ENCODE peak calls at places on chromosome 9, in four cellular contexts. One of them, this sample, is unnamed.

GRCh38 chr9:96243798-96244197 is 58.2 kb downstream of the HSD17B3 start:
- DNase-seq in K562: no peak
- DNase-seq in HepG2: no peak
- DNase-seq in GM12891: no peak
- DNase-seq in this sample: no peak

GRCh38 chr9:83708515-83709158 is 879 bp upstream of the UBQLN1 start:
- DNase-seq in GM12891: peak; percentile 15
- DNase-seq in K562: peak; percentile 70
- DNase-seq in HepG2: peak; percentile 84
- DNase-seq in this sample: peak; percentile 75

GRCh38 chr9:133552236-133552635 is 17.7 kb downstream of the ADAMTSL2 start:
- DNase-seq in GM12891: no peak
- DNase-seq in K562: no peak
- DNase-seq in HepG2: no peak
- DNase-seq in this sample: no peak

GRCh38 chr9:94554439-94555331 is at the start of gene PCAT7:
- DNase-seq in HepG2: peak; percentile 84
- DNase-seq in K562: peak; percentile 72
- DNase-seq in GM12891: peak; percentile 65
- DNase-seq in this sample: peak; percentile 56

GRCh38 chr9:35650341-35651158 is at the start of gene SIT1:
- DNase-seq in HepG2: no peak
- DNase-seq in K562: no peak
- DNase-seq in GM12891: no peak
- DNase-seq in this sample: no peak

GRCh38 chr9:130172161-130172857 is at the start of gene NCS1:
- DNase-seq in GM12891: peak; percentile 66
- DNase-seq in HepG2: no peak
- DNase-seq in K562: peak; percentile 97
- DNase-seq in this sample: peak; percentile 99

GRCh38 chr9:36871606-36872005 is 162.5 kb downstream of the PAX5 start:
- DNase-seq in GM12891: no peak
- DNase-seq in HepG2: no peak
- DNase-seq in K562: no peak
- DNase-seq in this sample: no peak

GRCh38 chr9:118230319-118230718 is 526.1 kb downstream of the TLR4 start:
- DNase-seq in K562: no peak
- DNase-seq in GM12891: no peak
- DNase-seq in HepG2: no peak
- DNase-seq in this sample: peak; percentile 43

GRCh38 chr9:137945581-137945980 is 68.0 kb downstream of the CACNA1B start:
- DNase-seq in HepG2: no peak
- DNase-seq in K562: no peak
- DNase-seq in GM12891: no peak
- DNase-seq in this sample: no peak

GRCh38 chr9:124220551-124221451 is 36.9 kb upstream of the NEK6 start:
- DNase-seq in HepG2: peak; percentile 44
- DNase-seq in GM12891: no peak
- DNase-seq in K562: no peak
- DNase-seq in this sample: peak; percentile 33

GRCh38 chr9:127011772-127012171 is 97.2 kb downstream of the RALGPS1 start:
- DNase-seq in GM12891: no peak
- DNase-seq in K562: no peak
- DNase-seq in HepG2: no peak
- DNase-seq in this sample: no peak

GRCh38 chr9:127008076-127008475 is 93.5 kb downstream of the RALGPS1 start:
- DNase-seq in GM12891: no peak
- DNase-seq in HepG2: no peak
- DNase-seq in K562: no peak
- DNase-seq in this sample: no peak

GRCh38 chr9:127004946-127005769 is 90.6 kb downstream of the RALGPS1 start:
- DNase-seq in GM12891: peak; percentile 42
- DNase-seq in HepG2: no peak
- DNase-seq in K562: no peak
- DNase-seq in this sample: no peak

GRCh38 chr9:127005770-127006314 is 91.3 kb downstream of the RALGPS1 start:
- DNase-seq in K562: no peak
- DNase-seq in HepG2: no peak
- DNase-seq in GM12891: no peak
- DNase-seq in this sample: no peak

DNA sequence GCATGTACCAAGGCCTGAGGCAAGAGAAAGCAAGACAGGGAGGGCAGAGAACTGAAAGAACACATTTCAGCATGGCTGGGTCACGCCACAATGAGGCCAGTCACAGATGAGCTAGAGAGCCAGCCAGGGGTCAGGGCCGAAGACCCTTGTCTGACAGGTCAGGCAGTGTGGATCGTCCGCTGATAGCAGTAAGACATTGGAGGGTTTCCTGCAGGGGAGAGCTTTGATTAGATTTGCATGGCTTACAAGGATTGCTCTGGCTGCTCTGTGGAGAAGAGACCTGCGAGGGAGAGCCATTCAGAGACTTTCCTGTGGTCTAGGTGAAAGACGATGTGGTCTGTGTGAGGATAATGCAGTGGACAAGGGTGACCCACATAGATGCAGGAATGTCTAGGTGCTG is 93.1 kb downstream of the RALGPS1 start:
- DNase-seq in K562: no peak
- DNase-seq in GM12891: no peak
- DNase-seq in HepG2: no peak
- DNase-seq in this sample: no peak
- TF ChIP-seq TAF1 in K562: no peak
- TF ChIP-seq TAF1 in GM12891: no peak
- TF ChIP-seq TAF1 in HepG2: no peak
- TF ChIP-seq TAF1 in this sample: no peak

DNA sequence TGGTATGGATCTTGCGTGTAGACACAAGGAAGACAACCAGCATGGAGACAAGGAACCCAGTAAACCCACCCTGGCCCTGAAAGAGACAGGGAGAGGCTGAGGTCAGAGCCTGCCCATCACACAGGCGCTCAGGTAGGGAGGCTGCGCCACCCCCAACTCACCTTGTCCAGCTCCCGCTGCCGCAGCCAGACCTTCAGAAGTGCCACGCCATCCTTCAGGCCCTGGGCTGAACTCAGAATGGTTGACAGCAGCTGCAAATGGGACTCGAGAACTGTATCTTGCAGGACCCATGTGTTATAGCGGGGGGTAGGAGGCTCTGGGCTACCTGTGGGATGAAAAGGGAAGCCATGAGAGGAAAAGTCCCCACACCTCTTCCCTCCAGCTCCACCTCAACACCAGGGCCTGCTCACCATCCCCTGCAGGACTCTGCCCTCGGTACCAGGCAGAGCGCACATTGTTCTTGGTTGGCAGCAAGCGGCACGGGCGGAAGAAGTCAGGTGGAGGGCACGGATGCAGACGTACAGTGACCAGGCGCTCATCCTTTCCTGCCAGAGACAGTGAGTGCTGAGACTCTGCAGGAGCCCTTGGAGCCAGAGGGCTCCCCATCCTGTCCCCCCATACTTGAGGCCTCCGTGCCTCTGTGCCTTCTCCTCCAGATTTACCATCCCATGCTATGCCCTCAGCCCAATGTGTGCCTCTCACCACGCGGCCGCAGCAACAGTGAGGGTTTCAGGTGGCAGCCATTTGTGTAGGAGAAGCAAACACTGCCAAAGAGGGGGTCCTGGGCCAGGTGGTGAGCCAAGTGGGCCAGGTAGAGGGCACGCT is 4.7 kb downstream of the NOL6 start:
- DNase-seq in HepG2: no peak
- DNase-seq in GM12891: no peak
- DNase-seq in K562: peak; percentile 3
- DNase-seq in this sample: no peak
- TF ChIP-seq TAF1 in HepG2: no peak
- TF ChIP-seq TAF1 in GM12891: no peak
- TF ChIP-seq TAF1 in K562: no peak
- TF ChIP-seq TAF1 in this sample: no peak

DNA sequence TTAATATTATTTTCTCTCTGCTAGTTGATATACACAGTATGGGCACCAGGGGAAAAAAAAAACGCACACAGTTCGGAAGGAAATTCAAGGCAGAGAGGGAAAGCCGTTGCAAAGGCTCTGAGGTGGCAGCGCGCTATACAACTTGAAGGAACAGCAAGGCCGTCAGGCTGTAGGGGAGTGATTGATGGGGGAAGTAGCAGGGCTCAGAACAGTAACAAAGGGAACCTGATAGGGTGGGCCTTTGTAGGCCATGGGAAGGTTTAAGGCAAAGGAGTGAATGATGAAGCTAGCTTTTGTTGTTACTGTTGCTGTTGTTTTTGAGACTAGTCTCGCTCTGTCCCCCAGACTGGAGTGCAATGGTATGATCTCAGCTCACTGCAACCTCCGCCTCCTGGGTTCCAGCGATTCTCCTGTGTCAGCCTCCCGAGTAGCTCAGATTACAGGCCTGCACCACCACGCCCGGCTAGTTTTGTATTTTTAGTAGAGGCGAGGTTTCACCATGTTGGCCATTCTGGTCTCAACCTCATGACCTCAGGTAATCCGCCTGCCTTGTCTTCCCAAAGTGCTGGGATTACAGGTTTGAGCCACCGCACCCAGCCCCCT is 27.0 kb downstream of the AQP7 start:
- DNase-seq in K562: no peak
- DNase-seq in GM12891: no peak
- DNase-seq in HepG2: no peak
- DNase-seq in this sample: no peak
- TF ChIP-seq TAF1 in K562: no peak
- TF ChIP-seq TAF1 in GM12891: no peak
- TF ChIP-seq TAF1 in HepG2: no peak
- TF ChIP-seq TAF1 in this sample: no peak

DNA sequence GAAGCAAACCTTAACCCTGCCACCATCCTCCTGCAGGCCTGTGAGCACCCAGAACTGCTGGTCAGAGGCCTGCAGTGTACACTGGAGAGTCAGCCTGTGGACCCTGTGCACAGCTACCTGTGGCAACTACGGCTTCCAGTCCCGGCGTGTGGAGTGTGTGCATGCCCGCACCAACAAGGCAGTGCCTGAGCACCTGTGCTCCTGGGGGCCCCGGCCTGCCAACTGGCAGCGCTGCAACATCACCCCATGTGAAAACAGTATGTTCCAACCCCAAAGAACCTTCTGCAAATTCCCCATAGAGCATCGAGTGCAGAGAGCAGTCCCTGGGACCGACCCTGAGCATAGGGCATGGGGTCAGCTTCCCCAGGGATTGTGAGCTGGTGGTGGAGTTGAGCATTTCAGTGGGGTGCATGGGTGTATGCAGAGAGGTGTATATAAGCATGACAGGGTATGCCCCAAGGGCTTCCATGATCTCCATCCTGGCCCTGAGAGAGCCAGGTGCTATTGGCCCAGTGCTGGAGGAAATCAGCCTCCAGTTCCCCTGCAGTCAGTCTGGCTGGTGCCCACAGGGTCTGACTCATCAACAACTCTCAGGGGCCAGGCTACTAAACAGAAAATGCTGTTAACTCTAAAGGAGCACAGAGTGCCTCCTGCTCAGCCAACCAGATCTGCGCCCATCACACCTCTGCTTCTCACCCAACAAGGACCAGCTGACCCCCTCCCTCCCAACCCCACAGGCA is 126.2 kb downstream of the SAXO1 start:
- DNase-seq in GM12891: no peak
- DNase-seq in K562: no peak
- DNase-seq in HepG2: no peak
- DNase-seq in this sample: no peak
- TF ChIP-seq TAF1 in GM12891: no peak
- TF ChIP-seq TAF1 in K562: no peak
- TF ChIP-seq TAF1 in HepG2: no peak
- TF ChIP-seq TAF1 in this sample: no peak

GRCh38 chr9:104028827-104029226 is 65.3 kb upstream of the SMC2 start:
- DNase-seq in GM12891: no peak
- DNase-seq in K562: no peak
- DNase-seq in HepG2: no peak
- DNase-seq in this sample: no peak
- TF ChIP-seq TAF1 in GM12891: no peak
- TF ChIP-seq TAF1 in K562: no peak
- TF ChIP-seq TAF1 in HepG2: no peak
- TF ChIP-seq TAF1 in this sample: no peak

GRCh38 chr9:16106211-16106610 is 553.4 kb downstream of the CCDC171 start:
- DNase-seq in K562: no peak
- DNase-seq in GM12891: no peak
- DNase-seq in HepG2: no peak
- DNase-seq in this sample: no peak
- TF ChIP-seq TAF1 in K562: no peak
- TF ChIP-seq TAF1 in GM12891: no peak
- TF ChIP-seq TAF1 in HepG2: no peak
- TF ChIP-seq TAF1 in this sample: no peak

DNA sequence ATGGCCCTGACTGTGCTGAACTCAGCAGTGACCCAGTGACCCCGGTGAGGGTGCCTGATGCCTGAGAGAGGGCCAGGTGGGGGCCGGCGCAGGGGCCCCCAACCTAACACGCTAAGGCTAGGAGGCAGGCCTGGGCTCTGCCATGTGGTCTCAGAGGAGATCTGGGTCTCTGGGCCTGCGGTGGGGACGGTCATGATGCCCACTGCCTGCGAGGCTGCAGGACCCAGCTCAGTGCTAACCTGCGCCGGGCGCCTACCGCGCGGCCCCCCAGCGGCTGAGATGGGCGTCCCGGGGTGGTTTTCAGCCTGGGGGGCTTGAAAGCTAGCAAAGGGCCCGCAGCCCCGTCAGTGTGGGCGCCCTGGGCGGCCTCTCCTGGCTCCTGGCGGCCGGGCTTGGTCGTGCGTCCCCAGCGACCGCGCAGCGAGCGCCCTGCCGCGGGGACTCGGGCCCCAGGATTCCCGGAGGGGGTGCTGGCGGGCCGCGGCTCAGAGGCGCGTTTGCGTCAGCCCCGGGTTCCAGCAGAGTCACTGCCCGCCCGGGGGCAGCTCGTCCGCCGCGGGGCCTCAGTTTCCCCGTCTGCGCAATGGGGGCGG is 2.5 kb downstream of the EGFL7 start:
- DNase-seq in HepG2: no peak
- DNase-seq in GM12891: peak; percentile 79
- DNase-seq in K562: no peak
- DNase-seq in this sample: peak; percentile 92
- TF ChIP-seq TAF1 in HepG2: no peak
- TF ChIP-seq TAF1 in GM12891: no peak
- TF ChIP-seq TAF1 in K562: no peak
- TF ChIP-seq TAF1 in this sample: no peak

GRCh38 chr9:31639444-31639843 is 745.0 kb upstream of the ACO1 start:
- DNase-seq in HepG2: no peak
- DNase-seq in GM12891: no peak
- DNase-seq in K562: no peak
- DNase-seq in this sample: no peak

GRCh38 chr9:31637861-31638260 is 746.6 kb upstream of the ACO1 start:
- DNase-seq in K562: no peak
- DNase-seq in GM12891: no peak
- DNase-seq in HepG2: no peak
- DNase-seq in this sample: no peak

GRCh38 chr9:31637265-31637664 is 747.2 kb upstream of the ACO1 start:
- DNase-seq in GM12891: no peak
- DNase-seq in K562: no peak
- DNase-seq in HepG2: no peak
- DNase-seq in this sample: no peak
- TF ChIP-seq TAF1 in GM12891: no peak
- TF ChIP-seq TAF1 in K562: no peak
- TF ChIP-seq TAF1 in HepG2: no peak
- TF ChIP-seq TAF1 in this sample: no peak

GRCh38 chr9:131836607-131837315 is 96.9 kb upstream of the RAPGEF1 start:
- DNase-seq in K562: no peak
- DNase-seq in HepG2: no peak
- DNase-seq in GM12891: no peak
- DNase-seq in this sample: no peak
- TF ChIP-seq TAF1 in K562: no peak
- TF ChIP-seq TAF1 in HepG2: no peak
- TF ChIP-seq TAF1 in GM12891: no peak
- TF ChIP-seq TAF1 in this sample: no peak